ENCODE peak calls at places on chromosomes 7 and 10, in four cellular contexts. N is aorta, P is brain microvascular endothelial cell, V is HCT116. G is an unnamed sample.

GRCh38 chr7:78562191-78562590 is 763.6 kb downstream of the PHTF2 start:
- DNase-seq in N (no peak), V (no peak), P (no peak), G (no peak)

GRCh38 chr10:92690211-92691041 is 671 bp downstream of the HHEX start:
- DNase-seq in N (peak), V (peak), P (peak), G (no peak)

GRCh38 chr7:109308816-109309215 is 739.1 kb downstream of the DNAJB9 start:
- DNase-seq in N (no peak), V (no peak), P (no peak), G (no peak)

GRCh38 chr7:13702261-13702660 is 287.2 kb downstream of the ETV1 start:
- DNase-seq in V (no peak), P (no peak), N (no peak), G (no peak)

GRCh38 chr7:17044868-17045267 is 163.1 kb upstream of the AGR3 start:
- DNase-seq in P (no peak), V (no peak), N (no peak), G (no peak)

GRCh38 chr10:114876602-114877300 is 55.2 kb downstream of the FHIP2A start:
- DNase-seq in V (peak), N (peak), P (peak), G (peak)

GRCh38 chr7:50632561-50633413 is 67.6 kb upstream of the DDC start:
- DNase-seq in P (peak), N (no peak), V (peak), G (no peak)

GRCh38 chr10:126597206-126597605 is 73.3 kb downstream of the C10orf90 start:
- DNase-seq in P (no peak), V (no peak), N (no peak), G (no peak)

GRCh38 chr10:111119637-111120036 is 42.8 kb downstream of the ADRA2A start:
- DNase-seq in P (no peak), N (no peak), V (no peak), G (no peak)

GRCh38 chr7:141645188-141645587 is 56.8 kb downstream of the DENND11 start:
- DNase-seq in N (no peak), P (no peak), V (no peak), G (no peak)

GRCh38 chr7:47301078-47301477 is 280.8 kb downstream of the TNS3 start:
- DNase-seq in N (no peak), P (no peak), V (no peak), G (no peak)

GRCh38 chr10:31103096-31103495 is 71.4 kb upstream of the ZNF438 start:
- DNase-seq in V (no peak), P (no peak), N (no peak), G (no peak)

GRCh38 chr7:155483868-155484325 is 26.0 kb downstream of the EN2 start:
- DNase-seq in N (peak), P (no peak), V (no peak), G (no peak)

GRCh38 chr10:97822261-97822687 is 27.4 kb upstream of the GOLGA7B start:
- DNase-seq in V (no peak), P (no peak), N (no peak), G (no peak)

GRCh38 chr10:74103560-74104248 is 46.9 kb downstream of the AP3M1 start:
- DNase-seq in N (no peak), V (peak), P (peak), G (peak)

GRCh38 chr10:19803676-19804075 is 12.6 kb upstream of the PLXDC2 start:
- DNase-seq in V (no peak), N (no peak), P (no peak), G (no peak)

GRCh38 chr10:132349766-132350165 is 17.8 kb downstream of the LRRC27 start:
- DNase-seq in P (no peak), N (peak), V (no peak), G (no peak)

GRCh38 chr7:94906035-94906796 is 1.2 kb upstream of the PPP1R9A start:
- DNase-seq in P (no peak), V (no peak), N (no peak), G (no peak)

GRCh38 chr10:113476191-113476590 is 76.7 kb upstream of the HABP2 start:
- DNase-seq in P (no peak), V (no peak), N (no peak), G (no peak)
- H3K4me3 ChIP-seq in P (no peak), V (no peak), N (no peak), G (no peak)

GRCh38 chr7:6576024-6576866 is 1.0 kb upstream of the ZDHHC4 start:
- DNase-seq in V (no peak), P (no peak), N (no peak), G (no peak)
- H3K4me3 ChIP-seq in V (peak), P (peak), N (no peak), G (peak)

DNA sequence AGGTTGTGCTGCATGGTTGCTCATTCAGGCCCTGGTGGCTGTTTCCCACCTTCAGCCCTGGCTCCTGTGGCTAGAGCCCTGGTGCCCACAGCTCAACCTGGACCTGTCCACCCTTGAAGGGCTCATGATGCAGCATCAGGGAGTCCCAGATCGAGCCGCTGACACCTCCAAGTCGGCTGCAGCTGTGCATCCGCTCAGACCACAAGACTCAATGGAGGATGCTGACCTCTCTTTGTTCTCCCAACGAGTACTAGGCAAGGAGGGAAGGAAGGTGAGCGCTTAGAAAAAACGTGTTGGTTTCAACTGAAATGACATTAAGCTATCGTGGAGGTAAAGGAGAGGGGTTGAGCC is 9.5 kb upstream of the C10orf95 start:
- DNase-seq in N (no peak), P (no peak), V (no peak), G (no peak)
- H3K4me3 ChIP-seq in N (peak), P (peak), V (peak), G (peak)

GRCh38 chr10:102420810-102421644 is at the start of gene FBXL15:
- DNase-seq in N (peak), P (peak), V (peak), G (peak)

GRCh38 chr10:102418612-102419560 is at the start of gene PSD:
- DNase-seq in P (no peak), N (no peak), V (no peak), G (no peak)

GRCh38 chr10:102420443-102420809 is 210 bp upstream of the FBXL15 start:
- DNase-seq in N (no peak), P (no peak), V (no peak), G (no peak)

GRCh38 chr10:102421645-102422585 is 1.3 kb downstream of the FBXL15 start:
- DNase-seq in P (no peak), V (no peak), N (no peak), G (no peak)

GRCh38 chr10:102419561-102420442 is 834 bp upstream of the FBXL15 start:
- DNase-seq in V (no peak), N (peak), P (no peak), G (no peak)
- H3K4me3 ChIP-seq in V (peak), N (peak), P (peak), G (peak)

DNA sequence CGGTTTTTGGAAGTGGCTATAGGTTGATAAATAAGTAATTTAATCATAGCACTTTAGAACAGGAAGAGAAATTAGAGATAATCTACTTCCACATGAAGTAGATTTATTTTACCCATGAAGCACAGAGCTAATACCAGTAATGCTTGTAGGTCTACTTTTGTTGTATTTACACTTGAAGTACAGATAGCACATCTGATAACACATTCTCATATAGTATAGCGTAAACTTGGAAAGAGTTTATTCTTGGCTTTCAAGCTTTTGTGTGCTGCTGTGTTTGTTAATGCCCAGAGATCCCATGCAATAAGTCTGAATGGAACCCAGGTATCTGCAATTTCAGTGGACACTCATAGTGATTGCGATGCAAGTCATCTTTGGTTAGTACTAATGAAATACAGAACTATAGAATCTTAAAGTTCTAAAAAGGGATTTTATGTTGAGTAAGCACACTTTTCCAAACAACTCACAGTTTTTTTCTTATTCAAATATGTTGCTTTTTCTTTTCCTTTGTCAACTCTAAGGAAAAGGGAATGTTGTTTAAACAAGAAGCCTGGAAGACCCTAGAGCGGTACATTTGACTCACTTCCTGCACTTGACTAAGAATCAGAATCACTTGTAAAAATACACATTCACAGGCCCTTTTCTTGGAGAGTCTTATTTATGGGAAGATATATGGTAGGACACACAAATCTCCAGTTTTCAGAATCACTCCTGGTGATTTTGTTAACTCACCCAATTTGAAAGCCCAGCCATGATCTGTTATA is 105.8 kb downstream of the GNAI1 start:
- DNase-seq in N (no peak), V (no peak), P (no peak), G (no peak)
- H3K4me3 ChIP-seq in N (no peak), V (no peak), P (no peak), G (no peak)

GRCh38 chr7:23469961-23470250 is 385 bp downstream of the IGF2BP3 start:
- DNase-seq in V (no peak), P (no peak), N (no peak), G (no peak)

GRCh38 chr7:23469150-23469960 is 936 bp downstream of the IGF2BP3 start:
- DNase-seq in N (no peak), P (no peak), V (no peak), G (no peak)

GRCh38 chr7:23467281-23467680 is 3.0 kb downstream of the IGF2BP3 start:
- DNase-seq in P (no peak), V (no peak), N (no peak), G (no peak)

GRCh38 chr7:23467731-23468720 is 2.3 kb downstream of the IGF2BP3 start:
- DNase-seq in V (no peak), P (no peak), N (no peak), G (no peak)

GRCh38 chr7:23468721-23469149 is 1.6 kb downstream of the IGF2BP3 start:
- DNase-seq in N (no peak), V (no peak), P (no peak), G (no peak)
- H3K4me3 ChIP-seq in N (no peak), V (peak), P (peak), G (peak)

DNA sequence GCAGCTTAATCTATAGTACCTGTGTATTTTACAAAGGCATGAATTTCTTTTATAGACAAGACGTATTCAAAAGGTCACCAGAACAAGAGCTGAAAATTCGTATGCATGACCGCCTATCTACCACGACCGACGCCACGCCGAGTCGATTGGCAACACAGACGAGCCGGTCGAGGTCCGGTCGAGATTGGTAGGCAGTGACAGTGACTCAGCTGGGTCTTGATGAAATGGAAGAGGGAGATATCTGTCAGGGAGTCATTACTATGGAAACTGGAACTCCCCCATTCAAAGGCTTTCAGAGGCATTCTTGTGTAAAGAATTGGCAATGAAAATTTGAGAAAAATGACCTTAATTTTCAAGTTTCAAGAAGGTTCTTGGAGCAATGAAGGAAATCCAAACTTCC is 2.1 kb downstream of the ATP5MK start:
- DNase-seq in P (no peak), V (no peak), N (no peak), G (no peak)
- H3K4me3 ChIP-seq in P (no peak), V (no peak), N (no peak), G (no peak)

GRCh38 chr7:32936686-32937085 is 20.6 kb upstream of the FKBP9 start:
- DNase-seq in N (no peak), P (no peak), V (no peak), G (no peak)
- H3K4me3 ChIP-seq in N (no peak), P (no peak), V (no peak), G (no peak)